ENCODE peak calls at places on chromosomes 12 and 14, in four cellular contexts. One of them, this sample, is unnamed.

GRCh38 chr14:100158566-100159106 is 809 bp downstream of the DEGS2 start:
- DNase-seq in GM12878: no peak
- DNase-seq in K562: no peak
- DNase-seq in GM12891: no peak
- DNase-seq in this sample: no peak

GRCh38 chr12:52369220-52369619 is 1.9 kb upstream of the KRT85 start:
- DNase-seq in GM12878: no peak
- DNase-seq in K562: no peak
- DNase-seq in GM12891: no peak
- DNase-seq in this sample: no peak

GRCh38 chr12:51421266-51421884 is 3.3 kb upstream of the SLC4A8 start:
- DNase-seq in K562: peak
- DNase-seq in GM12878: no peak
- DNase-seq in GM12891: no peak
- DNase-seq in this sample: peak

GRCh38 chr12:1947081-1947480 is 28.6 kb upstream of the CACNA2D4 start:
- DNase-seq in GM12891: no peak
- DNase-seq in GM12878: no peak
- DNase-seq in K562: no peak
- DNase-seq in this sample: no peak

GRCh38 chr14:96098309-96098998 is 59.3 kb downstream of the C14orf132 start:
- DNase-seq in K562: peak
- DNase-seq in GM12878: peak
- DNase-seq in GM12891: no peak
- DNase-seq in this sample: peak

GRCh38 chr14:72049462-72049861 is 117.2 kb downstream of the RGS6 start:
- DNase-seq in K562: no peak
- DNase-seq in GM12878: peak
- DNase-seq in GM12891: peak
- DNase-seq in this sample: no peak

GRCh38 chr14:22386924-22387775 is 201.9 kb downstream of the DAD1 start:
- DNase-seq in K562: peak
- DNase-seq in GM12891: peak
- DNase-seq in GM12878: peak
- DNase-seq in this sample: peak

GRCh38 chr14:84591827-84592540 is 938.0 kb upstream of the FLRT2 start:
- DNase-seq in GM12878: no peak
- DNase-seq in K562: no peak
- DNase-seq in GM12891: no peak
- DNase-seq in this sample: no peak

DNA sequence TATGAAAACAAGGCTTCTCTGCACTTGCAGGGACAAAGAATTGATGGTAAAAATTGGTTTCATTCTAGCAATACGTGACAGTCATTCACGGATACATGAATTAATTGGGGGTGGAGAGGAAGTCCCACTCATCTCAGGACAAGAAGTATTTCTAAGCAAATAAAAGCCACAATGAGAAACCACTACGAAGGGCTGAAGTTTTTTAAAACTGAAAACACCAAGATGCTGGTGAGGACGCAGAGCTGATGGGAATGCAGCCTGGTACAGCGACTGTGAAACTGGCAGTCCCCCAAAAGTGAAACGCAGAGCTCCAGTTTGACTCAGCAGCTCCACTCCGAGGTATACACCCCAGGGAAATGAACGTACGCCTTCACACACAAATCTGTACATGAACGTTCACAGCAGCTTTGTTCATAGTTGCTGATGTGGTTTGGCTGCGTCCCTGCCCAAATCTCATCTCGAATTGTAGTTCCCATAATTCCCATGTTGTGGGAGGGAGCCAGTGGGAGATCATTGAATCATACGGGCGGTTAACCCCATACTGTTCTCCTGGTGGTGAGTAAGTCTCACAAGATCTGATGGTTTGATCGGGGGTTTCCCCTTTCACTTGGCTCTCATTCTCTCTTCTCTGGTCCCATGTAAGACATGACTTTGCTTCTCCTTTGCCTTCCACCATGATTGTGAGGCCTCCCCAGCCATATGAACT is 89.0 kb downstream of the SCARB1 start:
- DNase-seq in GM12891: peak
- DNase-seq in GM12878: peak
- DNase-seq in K562: no peak
- DNase-seq in this sample: peak
- TF ChIP-seq SPI1 in GM12891: peak
- TF ChIP-seq SPI1 in GM12878: peak
- TF ChIP-seq SPI1 in K562: no peak
- TF ChIP-seq SPI1 in this sample: no peak

GRCh38 chr12:102059343-102059742 is 2.4 kb downstream of the WASHC3 start:
- DNase-seq in K562: no peak
- DNase-seq in GM12878: no peak
- DNase-seq in GM12891: no peak
- DNase-seq in this sample: no peak

GRCh38 chr12:102062419-102062806 is 622 bp upstream of the WASHC3 start:
- DNase-seq in GM12891: no peak
- DNase-seq in GM12878: no peak
- DNase-seq in K562: no peak
- DNase-seq in this sample: no peak

GRCh38 chr12:102063066-102063465 is 1.3 kb upstream of the WASHC3 start:
- DNase-seq in GM12878: no peak
- DNase-seq in K562: no peak
- DNase-seq in GM12891: no peak
- DNase-seq in this sample: no peak

GRCh38 chr12:102061556-102062418 is at the start of gene WASHC3:
- DNase-seq in GM12891: peak
- DNase-seq in GM12878: peak
- DNase-seq in K562: peak
- DNase-seq in this sample: peak

DNA sequence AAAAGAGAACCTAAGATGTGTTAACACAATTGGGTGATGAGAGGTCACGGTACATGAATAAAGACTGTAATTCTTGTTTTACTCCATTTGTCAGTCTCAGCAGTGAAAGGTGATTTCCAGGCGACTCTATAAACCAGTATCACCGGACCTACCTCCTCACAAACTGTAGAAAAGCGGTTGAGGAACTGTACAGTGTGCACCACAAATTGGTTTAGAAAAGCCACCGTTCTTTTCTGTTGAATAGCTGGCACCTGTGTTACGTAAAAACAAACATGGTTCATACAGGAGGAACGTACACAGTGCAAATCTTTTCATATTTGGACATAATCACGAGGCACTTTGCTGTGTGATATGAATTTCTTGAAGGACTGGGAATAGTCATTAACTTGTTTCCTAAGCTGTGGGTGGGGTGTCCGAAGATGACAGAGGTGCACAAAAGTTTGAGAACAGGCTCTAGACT is 665 bp downstream of the WASHC3 start:
- DNase-seq in GM12891: no peak
- DNase-seq in GM12878: peak
- DNase-seq in K562: no peak
- DNase-seq in this sample: peak
- TF ChIP-seq SPI1 in GM12891: peak
- TF ChIP-seq SPI1 in GM12878: no peak
- TF ChIP-seq SPI1 in K562: no peak
- TF ChIP-seq SPI1 in this sample: peak

DNA sequence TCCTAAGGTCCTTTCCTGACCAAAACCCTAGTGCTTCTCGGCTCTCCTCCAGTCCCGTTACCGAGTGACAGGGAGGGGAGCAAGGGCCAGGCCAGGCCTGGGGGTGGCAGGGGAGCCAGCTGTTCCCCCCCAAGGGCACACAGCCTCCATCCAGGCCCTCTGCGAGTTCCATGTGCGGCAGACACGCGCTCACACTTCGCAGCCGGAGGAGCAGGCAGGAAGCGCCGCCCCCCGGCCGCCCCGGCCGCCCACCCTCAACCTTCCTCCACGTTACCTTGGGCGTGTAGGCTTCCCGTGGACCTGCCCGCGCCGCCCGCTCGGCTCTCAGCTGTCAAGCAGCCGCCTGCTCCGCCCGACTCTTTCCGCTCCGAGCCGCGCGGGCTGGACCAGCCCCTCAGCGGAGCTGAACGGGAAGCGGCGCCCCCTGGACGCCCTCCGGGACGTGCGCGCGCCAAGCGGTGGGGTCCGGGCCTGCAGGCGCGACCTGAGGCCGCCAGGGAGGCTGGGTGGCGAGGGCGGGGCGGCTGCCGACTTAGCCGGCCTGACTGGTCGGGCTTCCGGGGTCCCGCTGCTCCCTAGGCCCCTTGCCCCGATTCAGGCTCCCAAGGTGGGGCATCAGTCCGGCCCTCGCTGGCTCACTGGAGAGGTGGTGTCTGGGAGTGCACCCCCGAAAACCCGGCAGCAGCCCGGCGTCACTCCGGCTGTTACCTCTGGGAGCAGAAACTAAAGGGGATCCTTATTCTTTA is at the start of gene CRACR2A:
- DNase-seq in K562: peak
- DNase-seq in GM12891: peak
- DNase-seq in GM12878: peak
- DNase-seq in this sample: peak
- TF ChIP-seq SPI1 in K562: no peak
- TF ChIP-seq SPI1 in GM12891: no peak
- TF ChIP-seq SPI1 in GM12878: peak
- TF ChIP-seq SPI1 in this sample: no peak

GRCh38 chr14:92581206-92581605 is 67.6 kb downstream of the RIN3 start:
- DNase-seq in GM12891: no peak
- DNase-seq in GM12878: no peak
- DNase-seq in K562: no peak
- DNase-seq in this sample: no peak

GRCh38 chr14:92581966-92582566 is 68.5 kb downstream of the RIN3 start:
- DNase-seq in GM12891: no peak
- DNase-seq in K562: no peak
- DNase-seq in GM12878: no peak
- DNase-seq in this sample: no peak

GRCh38 chr14:92577321-92577742 is 63.8 kb downstream of the RIN3 start:
- DNase-seq in GM12878: peak
- DNase-seq in GM12891: no peak
- DNase-seq in K562: no peak
- DNase-seq in this sample: no peak

GRCh38 chr14:92578511-92578910 is 64.9 kb downstream of the RIN3 start:
- DNase-seq in GM12878: no peak
- DNase-seq in K562: no peak
- DNase-seq in GM12891: no peak
- DNase-seq in this sample: no peak

GRCh38 chr14:92579244-92579643 is 65.7 kb downstream of the RIN3 start:
- DNase-seq in K562: no peak
- DNase-seq in GM12878: no peak
- DNase-seq in GM12891: no peak
- DNase-seq in this sample: no peak
- TF ChIP-seq SPI1 in K562: no peak
- TF ChIP-seq SPI1 in GM12878: no peak
- TF ChIP-seq SPI1 in GM12891: no peak
- TF ChIP-seq SPI1 in this sample: no peak

GRCh38 chr12:7131502-7131866 is 1.3 kb downstream of the CLSTN3 start:
- DNase-seq in GM12891: no peak
- DNase-seq in GM12878: no peak
- DNase-seq in K562: no peak
- DNase-seq in this sample: no peak

GRCh38 chr12:7128681-7129593 is at the start of gene RBP5:
- DNase-seq in K562: peak
- DNase-seq in GM12878: no peak
- DNase-seq in GM12891: no peak
- DNase-seq in this sample: no peak

GRCh38 chr12:7130537-7130790 is 293 bp downstream of the CLSTN3 start:
- DNase-seq in K562: no peak
- DNase-seq in GM12878: no peak
- DNase-seq in GM12891: no peak
- DNase-seq in this sample: no peak

GRCh38 chr12:7130791-7131501 is 775 bp downstream of the CLSTN3 start:
- DNase-seq in GM12891: peak
- DNase-seq in K562: peak
- DNase-seq in GM12878: no peak
- DNase-seq in this sample: no peak

DNA sequence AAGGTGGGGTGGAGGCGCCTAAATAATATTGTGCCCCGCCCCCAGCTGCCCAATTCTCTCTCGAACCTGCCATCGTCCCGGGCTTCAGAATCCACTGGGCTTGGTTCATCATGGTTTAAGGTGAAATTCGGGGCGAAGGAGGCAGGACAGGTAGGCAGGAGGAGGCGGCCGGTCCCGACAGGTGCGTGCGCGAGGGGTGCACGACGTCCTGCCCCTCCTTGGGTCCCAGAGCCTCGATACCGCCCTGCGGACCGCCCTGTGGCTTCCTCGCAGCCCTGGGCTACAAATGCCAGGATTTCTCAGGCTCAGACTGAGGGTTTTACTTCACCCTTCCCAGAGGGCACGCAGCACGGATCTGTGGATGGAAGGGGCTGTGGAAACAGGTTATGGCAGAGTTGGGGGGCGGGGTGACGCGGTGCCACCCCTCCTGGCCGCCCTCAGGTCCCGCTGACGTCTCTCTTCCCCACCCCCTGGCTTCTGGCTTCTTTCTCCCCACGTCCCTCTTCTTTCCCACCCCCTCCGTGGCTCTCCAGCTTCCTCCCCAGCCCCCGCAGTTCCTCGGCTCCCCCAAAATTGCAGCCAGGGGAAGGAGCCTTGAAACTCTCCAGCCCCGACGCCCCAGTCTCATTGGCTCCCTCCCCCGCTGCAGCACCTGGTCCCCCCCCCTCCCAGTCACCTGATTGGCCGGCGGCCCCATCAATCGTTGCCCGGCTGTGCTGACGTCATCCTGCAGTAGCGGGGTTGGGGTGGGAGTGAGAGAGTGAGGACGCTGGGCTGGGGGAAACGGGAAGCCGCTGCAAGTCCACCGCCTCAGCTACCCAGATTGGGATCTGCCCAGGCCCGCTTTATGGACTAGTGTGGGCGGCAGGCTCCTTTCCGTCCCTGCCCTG is at the start of gene CLSTN3:
- DNase-seq in GM12878: peak
- DNase-seq in K562: peak
- DNase-seq in GM12891: peak
- DNase-seq in this sample: no peak
- TF ChIP-seq SPI1 in GM12878: no peak
- TF ChIP-seq SPI1 in K562: no peak
- TF ChIP-seq SPI1 in GM12891: no peak
- TF ChIP-seq SPI1 in this sample: no peak

This sample was measured in HL-60.